ENCODE peak calls at places on chromosome 18, in seven cellular contexts. One of them, this sample, is unnamed. For H3K4me1, the result is how much of the 10 kb centered on the place peaks cover.

GRCh38 chr18:67651438-67651837 is 134.9 kb upstream of the DSEL start:
- DNase-seq in right atrium auricular region: no peak
- DNase-seq in tibial nerve: no peak
- DNase-seq in Peyer's patch: no peak
- DNase-seq in cardiac muscle cell: no peak
- DNase-seq in OCI-LY7: no peak
- DNase-seq in breast epithelium: no peak
- DNase-seq in this sample: no peak

GRCh38 chr18:54647176-54647575 is 56.1 kb downstream of the DYNAP start:
- DNase-seq in breast epithelium: no peak
- DNase-seq in right atrium auricular region: no peak
- DNase-seq in Peyer's patch: no peak
- DNase-seq in OCI-LY7: peak
- DNase-seq in cardiac muscle cell: peak
- DNase-seq in tibial nerve: no peak
- DNase-seq in this sample: no peak

GRCh38 chr18:60024345-60024744 is 124.5 kb downstream of the PMAIP1 start:
- DNase-seq in OCI-LY7: no peak
- DNase-seq in breast epithelium: no peak
- DNase-seq in right atrium auricular region: no peak
- DNase-seq in tibial nerve: no peak
- DNase-seq in Peyer's patch: no peak
- DNase-seq in cardiac muscle cell: no peak
- DNase-seq in this sample: no peak

GRCh38 chr18:10032331-10032979 is 118.6 kb downstream of the VAPA start:
- DNase-seq in right atrium auricular region: no peak
- DNase-seq in breast epithelium: no peak
- DNase-seq in OCI-LY7: no peak
- DNase-seq in cardiac muscle cell: peak
- DNase-seq in Peyer's patch: no peak
- DNase-seq in tibial nerve: no peak
- DNase-seq in this sample: no peak

GRCh38 chr18:48023334-48024008 is 93.0 kb upstream of the SMAD2 start:
- DNase-seq in cardiac muscle cell: peak
- DNase-seq in OCI-LY7: peak
- DNase-seq in Peyer's patch: no peak
- DNase-seq in breast epithelium: peak
- DNase-seq in tibial nerve: no peak
- DNase-seq in right atrium auricular region: no peak
- DNase-seq in this sample: peak

GRCh38 chr18:26650310-26651285 is 102.2 kb upstream of the KCTD1 start:
- DNase-seq in cardiac muscle cell: no peak
- DNase-seq in right atrium auricular region: no peak
- DNase-seq in Peyer's patch: no peak
- DNase-seq in breast epithelium: no peak
- DNase-seq in OCI-LY7: no peak
- DNase-seq in tibial nerve: no peak
- DNase-seq in this sample: no peak

GRCh38 chr18:3649559-3650426 is 199.8 kb downstream of the TGIF1 start:
- DNase-seq in Peyer's patch: no peak
- DNase-seq in right atrium auricular region: peak
- DNase-seq in breast epithelium: no peak
- DNase-seq in OCI-LY7: no peak
- DNase-seq in tibial nerve: peak
- DNase-seq in cardiac muscle cell: peak
- DNase-seq in this sample: no peak

GRCh38 chr18:43486462-43486861 is 209.2 kb upstream of the SYT4 start:
- DNase-seq in tibial nerve: no peak
- DNase-seq in Peyer's patch: no peak
- DNase-seq in cardiac muscle cell: peak
- DNase-seq in right atrium auricular region: no peak
- DNase-seq in breast epithelium: no peak
- DNase-seq in OCI-LY7: peak
- DNase-seq in this sample: no peak

GRCh38 chr18:23311346-23312103 is 141.6 kb upstream of the RIOK3 start:
- DNase-seq in right atrium auricular region: peak
- DNase-seq in breast epithelium: no peak
- DNase-seq in tibial nerve: peak
- DNase-seq in OCI-LY7: no peak
- DNase-seq in Peyer's patch: no peak
- DNase-seq in cardiac muscle cell: no peak
- DNase-seq in this sample: no peak

GRCh38 chr18:72637319-72638113 is 93.4 kb upstream of the CBLN2 start:
- DNase-seq in cardiac muscle cell: peak
- DNase-seq in OCI-LY7: no peak
- DNase-seq in tibial nerve: no peak
- DNase-seq in right atrium auricular region: no peak
- DNase-seq in Peyer's patch: no peak
- DNase-seq in breast epithelium: no peak
- DNase-seq in this sample: no peak

GRCh38 chr18:62450546-62451395 is 72.1 kb upstream of the ZCCHC2 start:
- DNase-seq in Peyer's patch: peak
- DNase-seq in OCI-LY7: no peak
- DNase-seq in breast epithelium: peak
- DNase-seq in cardiac muscle cell: peak
- DNase-seq in tibial nerve: peak
- DNase-seq in right atrium auricular region: peak
- DNase-seq in this sample: peak

GRCh38 chr18:75111673-75112485 is 97.1 kb downstream of the PTGR3 start:
- DNase-seq in tibial nerve: no peak
- DNase-seq in right atrium auricular region: no peak
- DNase-seq in OCI-LY7: no peak
- DNase-seq in Peyer's patch: no peak
- DNase-seq in breast epithelium: no peak
- DNase-seq in cardiac muscle cell: no peak
- DNase-seq in this sample: no peak

GRCh38 chr18:36451454-36452251 is 154.1 kb downstream of the FHOD3 start:
- DNase-seq in tibial nerve: no peak
- DNase-seq in right atrium auricular region: no peak
- DNase-seq in cardiac muscle cell: no peak
- DNase-seq in breast epithelium: no peak
- DNase-seq in OCI-LY7: no peak
- DNase-seq in Peyer's patch: no peak
- DNase-seq in this sample: no peak

GRCh38 chr18:31920326-31920725 is 22.6 kb downstream of the TRAPPC8 start:
- DNase-seq in OCI-LY7: no peak
- DNase-seq in cardiac muscle cell: no peak
- DNase-seq in right atrium auricular region: no peak
- DNase-seq in breast epithelium: no peak
- DNase-seq in Peyer's patch: no peak
- DNase-seq in tibial nerve: no peak
- DNase-seq in this sample: no peak

GRCh38 chr18:2958819-2959298 is 54.1 kb downstream of the LPIN2 start:
- DNase-seq in breast epithelium: no peak
- DNase-seq in OCI-LY7: peak
- DNase-seq in tibial nerve: no peak
- DNase-seq in Peyer's patch: no peak
- DNase-seq in cardiac muscle cell: no peak
- DNase-seq in right atrium auricular region: no peak
- DNase-seq in this sample: no peak

GRCh38 chr18:53225567-53226325 is 885.7 kb downstream of the DCC start:
- DNase-seq in tibial nerve: no peak
- DNase-seq in Peyer's patch: no peak
- DNase-seq in breast epithelium: no peak
- DNase-seq in OCI-LY7: no peak
- DNase-seq in right atrium auricular region: no peak
- DNase-seq in cardiac muscle cell: no peak
- DNase-seq in this sample: no peak

GRCh38 chr18:71707985-71708500 is 836.1 kb downstream of the CBLN2 start:
- DNase-seq in breast epithelium: no peak
- DNase-seq in cardiac muscle cell: no peak
- DNase-seq in tibial nerve: no peak
- DNase-seq in right atrium auricular region: no peak
- DNase-seq in OCI-LY7: no peak
- DNase-seq in Peyer's patch: no peak
- DNase-seq in this sample: no peak

GRCh38 chr18:77948571-77948970 is 698.9 kb downstream of the GALR1 start:
- DNase-seq in cardiac muscle cell: no peak
- DNase-seq in tibial nerve: no peak
- DNase-seq in OCI-LY7: no peak
- DNase-seq in right atrium auricular region: no peak
- DNase-seq in breast epithelium: no peak
- DNase-seq in Peyer's patch: no peak
- DNase-seq in this sample: no peak

GRCh38 chr18:3579701-3580100 is 129.7 kb downstream of the TGIF1 start:
- DNase-seq in Peyer's patch: no peak
- DNase-seq in OCI-LY7: no peak
- DNase-seq in right atrium auricular region: no peak
- DNase-seq in breast epithelium: no peak
- DNase-seq in tibial nerve: no peak
- DNase-seq in cardiac muscle cell: no peak
- DNase-seq in this sample: no peak

GRCh38 chr18:58168221-58168620 is 124.2 kb downstream of the NEDD4L start:
- DNase-seq in cardiac muscle cell: no peak
- DNase-seq in tibial nerve: no peak
- DNase-seq in breast epithelium: no peak
- DNase-seq in right atrium auricular region: peak
- DNase-seq in OCI-LY7: no peak
- DNase-seq in Peyer's patch: no peak
- DNase-seq in this sample: no peak

GRCh38 chr18:39463986-39464385 is 1898.4 kb upstream of the CELF4 start:
- DNase-seq in right atrium auricular region: no peak
- DNase-seq in breast epithelium: no peak
- DNase-seq in Peyer's patch: no peak
- DNase-seq in OCI-LY7: no peak
- DNase-seq in tibial nerve: no peak
- DNase-seq in cardiac muscle cell: no peak
- DNase-seq in this sample: no peak

DNA sequence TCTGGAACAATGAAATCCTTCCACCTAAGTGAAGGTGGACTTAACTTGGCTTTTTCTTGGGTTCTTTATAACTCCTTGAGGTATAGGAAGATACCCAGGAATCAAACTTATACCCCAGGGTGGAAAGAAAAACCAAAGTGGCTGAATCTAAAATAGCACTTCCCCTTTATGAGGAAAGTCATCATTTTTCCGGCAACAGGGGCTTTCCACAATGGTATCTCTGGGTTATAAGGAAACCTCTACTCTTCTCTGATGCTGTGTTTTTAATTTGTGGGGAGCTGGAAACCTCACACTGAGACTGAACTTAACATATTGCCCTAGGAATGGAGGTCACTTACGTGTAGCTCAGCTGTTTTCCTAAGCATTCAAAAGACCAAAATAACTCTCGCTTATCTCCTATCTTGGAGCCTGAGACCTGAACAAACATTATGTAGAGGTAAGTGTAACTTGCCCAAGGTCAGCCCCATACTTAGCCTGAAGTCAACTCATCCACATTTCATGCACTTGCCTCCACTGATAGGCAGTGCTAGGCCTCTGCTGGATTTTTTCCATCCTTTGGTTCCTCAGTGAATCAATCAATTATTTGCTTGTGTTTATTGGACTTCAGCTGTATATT is 117.9 kb downstream of the SETBP1 start:
- DNase-seq in right atrium auricular region: no peak
- DNase-seq in Peyer's patch: no peak
- DNase-seq in breast epithelium: no peak
- DNase-seq in cardiac muscle cell: peak
- DNase-seq in OCI-LY7: no peak
- DNase-seq in tibial nerve: no peak
- DNase-seq in this sample: no peak
- H3K4me1 ChIP-seq in right atrium auricular region: under half
- H3K4me1 ChIP-seq in Peyer's patch: under half
- H3K4me1 ChIP-seq in breast epithelium: under half
- H3K4me1 ChIP-seq in cardiac muscle cell: half or more
- H3K4me1 ChIP-seq in OCI-LY7: under half
- H3K4me1 ChIP-seq in tibial nerve: under half
- H3K4me1 ChIP-seq in this sample: under half

GRCh38 chr18:33560686-33561370 is 17.2 kb upstream of the ASXL3 start:
- DNase-seq in breast epithelium: no peak
- DNase-seq in OCI-LY7: no peak
- DNase-seq in tibial nerve: no peak
- DNase-seq in right atrium auricular region: no peak
- DNase-seq in cardiac muscle cell: peak
- DNase-seq in Peyer's patch: no peak
- DNase-seq in this sample: no peak
- H3K27ac ChIP-seq in breast epithelium: no peak
- H3K27ac ChIP-seq in OCI-LY7: no peak
- H3K27ac ChIP-seq in tibial nerve: no peak
- H3K27ac ChIP-seq in right atrium auricular region: no peak
- H3K27ac ChIP-seq in cardiac muscle cell: peak
- H3K27ac ChIP-seq in Peyer's patch: no peak
- H3K27ac ChIP-seq in this sample: no peak

GRCh38 chr18:44804033-44804432 is 123.3 kb downstream of the SETBP1 start:
- DNase-seq in cardiac muscle cell: no peak
- DNase-seq in tibial nerve: no peak
- DNase-seq in Peyer's patch: no peak
- DNase-seq in right atrium auricular region: no peak
- DNase-seq in breast epithelium: no peak
- DNase-seq in OCI-LY7: no peak
- DNase-seq in this sample: no peak
- H3K4me1 ChIP-seq in cardiac muscle cell: half or more
- H3K4me1 ChIP-seq in tibial nerve: under half
- H3K4me1 ChIP-seq in Peyer's patch: under half
- H3K4me1 ChIP-seq in right atrium auricular region: under half
- H3K4me1 ChIP-seq in breast epithelium: under half
- H3K4me1 ChIP-seq in OCI-LY7: under half
- H3K4me1 ChIP-seq in this sample: under half

DNA sequence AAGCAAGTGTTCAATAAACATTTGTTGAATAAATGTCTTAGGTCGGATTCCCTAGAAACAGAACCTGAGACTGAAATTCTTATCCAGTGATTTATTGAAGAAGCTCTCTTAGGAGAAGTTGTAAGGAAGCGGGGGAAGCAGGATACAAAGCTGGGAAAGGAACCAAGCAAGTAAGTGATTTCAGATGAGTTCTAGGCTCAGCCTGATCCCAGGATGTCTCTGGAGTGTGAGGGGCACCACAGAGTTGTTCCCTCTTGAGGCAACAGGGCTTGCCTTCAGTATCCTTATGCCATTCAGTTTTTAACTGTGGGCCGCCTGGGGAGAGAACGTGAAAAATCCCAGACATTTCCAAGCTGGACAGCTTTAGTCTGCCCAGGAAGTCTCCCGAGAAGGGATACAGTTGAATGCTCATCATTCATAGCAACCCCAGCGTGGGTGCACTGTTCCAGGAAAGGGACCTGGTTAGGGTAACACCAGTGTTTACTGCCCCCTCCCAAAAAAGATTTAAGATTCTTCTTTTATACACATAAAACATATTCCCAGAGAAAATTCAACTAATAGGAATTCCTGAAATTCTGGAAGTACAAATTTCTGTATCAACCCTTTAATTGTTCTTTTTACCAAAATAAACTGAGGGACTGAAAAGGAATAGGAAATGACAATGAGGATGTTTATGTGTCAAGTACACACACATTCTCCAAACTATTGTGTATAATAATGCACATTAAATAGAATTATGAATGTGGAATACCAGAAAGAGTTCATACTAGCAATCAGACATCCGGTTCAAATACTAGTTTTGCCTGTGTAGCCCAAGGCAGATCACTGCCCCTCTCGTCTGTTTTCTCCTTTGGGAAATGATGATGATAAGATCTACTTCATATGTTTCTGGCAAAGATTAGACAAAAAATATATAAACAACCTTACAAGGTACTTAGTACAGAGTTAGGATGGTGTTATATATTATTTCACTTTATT is 592.1 kb upstream of the CDH2 start:
- DNase-seq in breast epithelium: no peak
- DNase-seq in cardiac muscle cell: no peak
- DNase-seq in tibial nerve: no peak
- DNase-seq in Peyer's patch: no peak
- DNase-seq in OCI-LY7: no peak
- DNase-seq in right atrium auricular region: no peak
- DNase-seq in this sample: no peak
- H3K27ac ChIP-seq in breast epithelium: peak
- H3K27ac ChIP-seq in cardiac muscle cell: no peak
- H3K27ac ChIP-seq in tibial nerve: no peak
- H3K27ac ChIP-seq in Peyer's patch: no peak
- H3K27ac ChIP-seq in OCI-LY7: no peak
- H3K27ac ChIP-seq in right atrium auricular region: no peak
- H3K27ac ChIP-seq in this sample: no peak

This sample was measured in suprapubic skin.